ENCODE peak calls at places on chromosomes 4 and X, in ten cellular contexts. A, E, I, S, M, G, Q, X, C and L are unnamed samples.
A peak's percentile ranks its signal among the peaks of the same experiment; 100 is the strongest.

GRCh38 chr4:173835863-173836262 is 305.8 kb upstream of the HAND2 start:
- DNase-seq in A (peak; percentile 3), E (no peak), I (no peak), S (no peak), M (peak; percentile 74), G (no peak), Q (peak; percentile 33), X (no peak), C (peak; percentile 70), L (peak; percentile 33)

GRCh38 chr4:82739292-82740190 is 59.1 kb downstream of the SCD5 start:
- DNase-seq in A (no peak), E (peak; percentile 7), I (peak; percentile 65), S (peak; percentile 58), M (peak; percentile 80), G (no peak), Q (peak; percentile 65), X (peak; percentile 62), C (peak; percentile 66), L (peak; percentile 53)

GRCh38 chr4:41245983-41246382 is 10.7 kb upstream of the UCHL1 start:
- DNase-seq in A (no peak), E (no peak), I (no peak), S (no peak), M (no peak), G (no peak), Q (no peak), X (no peak), C (no peak), L (no peak)

GRCh38 chr4:8772499-8773123 is 99.0 kb downstream of the HMX1 start:
- DNase-seq in A (no peak), E (no peak), I (no peak), S (no peak), M (no peak), G (no peak), Q (peak; percentile 9), X (no peak), C (no peak), L (no peak)

GRCh38 chr4:178556796-178557195 is 1114.6 kb upstream of the AGA start:
- DNase-seq in A (no peak), E (no peak), I (no peak), S (peak; percentile 21), M (no peak), G (no peak), Q (no peak), X (no peak), C (no peak), L (no peak)

GRCh38 chrX:39854772-39855747 is 242.7 kb downstream of the BCOR start:
- DNase-seq in A (no peak), E (peak; percentile 86), I (no peak), S (no peak), M (no peak), G (no peak), Q (no peak), X (peak; percentile 72), C (no peak), L (no peak)

GRCh38 chr4:26152051-26152450 is 168.8 kb upstream of the RBPJ start:
- DNase-seq in A (no peak), E (no peak), I (no peak), S (no peak), M (no peak), G (no peak), Q (no peak), X (no peak), C (no peak), L (no peak)

GRCh38 chr4:119739796-119740195 is 111.2 kb upstream of the PDE5A start:
- DNase-seq in A (no peak), E (no peak), I (no peak), S (no peak), M (no peak), G (no peak), Q (no peak), X (no peak), C (no peak), L (no peak)

GRCh38 chrX:120120223-120120622 is 4.5 kb upstream of the RHOXF1 start:
- DNase-seq in A (no peak), E (no peak), I (no peak), S (no peak), M (no peak), G (no peak), Q (peak; percentile 51), X (no peak), C (no peak), L (peak; percentile 62)

GRCh38 chr4:76208005-76208765 is 5.4 kb downstream of the SCARB2 start:
- DNase-seq in A (peak; percentile 85), E (no peak), I (peak; percentile 78), S (peak; percentile 85), M (no peak), G (peak; percentile 41), Q (peak; percentile 88), X (no peak), C (peak; percentile 95), L (peak; percentile 80)

GRCh38 chr4:128427832-128428366 is 140.3 kb upstream of the PGRMC2 start:
- DNase-seq in A (peak; percentile 81), E (no peak), I (peak; percentile 65), S (peak; percentile 66), M (no peak), G (no peak), Q (peak; percentile 62), X (peak; percentile 59), C (peak; percentile 83), L (peak; percentile 25)

GRCh38 chrX:11756354-11757318 is 1.4 kb upstream of the MSL3 start:
- DNase-seq in A (no peak), E (no peak), I (no peak), S (no peak), M (no peak), G (no peak), Q (no peak), X (no peak), C (peak; percentile 58), L (peak; percentile 44)

GRCh38 chr4:610411-611261 is 14.7 kb upstream of the PDE6B start:
- DNase-seq in A (peak; percentile 87), E (no peak), I (no peak), S (no peak), M (no peak), G (no peak), Q (no peak), X (no peak), C (peak; percentile 63), L (peak; percentile 87)

GRCh38 chrX:126847143-126847542 is 27.6 kb downstream of the PRR32 start:
- DNase-seq in A (no peak), E (no peak), I (no peak), S (no peak), M (peak; percentile 10), G (no peak), Q (no peak), X (no peak), C (no peak), L (no peak)

GRCh38 chr4:163447481-163447880 is 26.1 kb downstream of the TKTL2 start:
- DNase-seq in A (no peak), E (no peak), I (no peak), S (no peak), M (no peak), G (no peak), Q (no peak), X (no peak), C (no peak), L (no peak)

GRCh38 chrX:103517246-103517645 is 2.0 kb downstream of the RAB40A start:
- DNase-seq in A (peak; percentile 70), E (no peak), I (no peak), S (no peak), M (no peak), G (no peak), Q (no peak), X (no peak), C (peak; percentile 58), L (no peak)

GRCh38 chrX:2897311-2897689 is 31.8 kb downstream of the ARSD start:
- DNase-seq in A (no peak), E (no peak), I (no peak), S (no peak), M (peak; percentile 12), G (no peak), Q (no peak), X (no peak), C (no peak), L (no peak)

GRCh38 chrX:102833136-102833535 is 103.9 kb upstream of the RAB40AL start:
- DNase-seq in A (no peak), E (no peak), I (no peak), S (no peak), M (no peak), G (no peak), Q (no peak), X (no peak), C (peak; percentile 62), L (no peak)

GRCh38 chr4:189001971-189002450 is 862.8 kb downstream of the TRIML1 start:
- DNase-seq in A (no peak), E (no peak), I (no peak), S (no peak), M (no peak), G (no peak), Q (no peak), X (no peak), C (no peak), L (no peak)

GRCh38 chrX:27966492-27966891 is 14.8 kb downstream of the DCAF8L1 start:
- DNase-seq in A (peak; percentile 29), E (no peak), I (no peak), S (no peak), M (no peak), G (no peak), Q (no peak), X (no peak), C (no peak), L (no peak)

GRCh38 chr4:7037425-7037824 is 5.7 kb upstream of the TADA2B start:
- DNase-seq in A (no peak), E (no peak), I (no peak), S (peak; percentile 37), M (no peak), G (no peak), Q (no peak), X (no peak), C (no peak), L (no peak)

GRCh38 chr4:184384810-184385557 is 89.4 kb downstream of the IRF2 start:
- DNase-seq in A (peak; percentile 72), E (no peak), I (no peak), S (no peak), M (no peak), G (no peak), Q (no peak), X (peak; percentile 81), C (no peak), L (no peak)
- H3K4me3 ChIP-seq in A (no peak overlapping the region), E (no peak overlapping the region), I (no peak overlapping the region), S (peak overlapping the region; percentile 48), M (no peak overlapping the region), G (peak overlapping the region; percentile 69), Q (no peak overlapping the region), X (peak overlapping the region; percentile 38), C (peak overlapping the region; percentile 75), L (no peak overlapping the region)

GRCh38 chr4:153407906-153408305 is 58.3 kb upstream of the TMEM131L start:
- DNase-seq in A (no peak), E (no peak), I (no peak), S (no peak), M (no peak), G (no peak), Q (no peak), X (no peak), C (no peak), L (no peak)
- H3K36me3 ChIP-seq in A (peaks cover 3% of the 10 kb centered on the region), E (no peaks in the 10 kb centered on the region), I (no peaks in the 10 kb centered on the region), S (no peaks in the 10 kb centered on the region), M (no peaks in the 10 kb centered on the region), G (no peaks in the 10 kb centered on the region), Q (no peaks in the 10 kb centered on the region), X (no peaks in the 10 kb centered on the region), C (no peaks in the 10 kb centered on the region), L (no peaks in the 10 kb centered on the region)

GRCh38 chr4:81058621-81059020 is 28.1 kb downstream of the BMP3 start:
- DNase-seq in A (no peak), E (no peak), I (no peak), S (no peak), M (no peak), G (no peak), Q (no peak), X (no peak), C (no peak), L (no peak)
- H3K4me3 ChIP-seq in A (no peak overlapping the region), E (no peak overlapping the region), I (no peak overlapping the region), S (no peak overlapping the region), M (no peak overlapping the region), G (no peak overlapping the region), Q (no peak overlapping the region), X (no peak overlapping the region), C (no peak overlapping the region), L (no peak overlapping the region)

GRCh38 chr4:80069108-80069836 is 3.8 kb downstream of the ANTXR2 start:
- DNase-seq in A (no peak), E (no peak), I (no peak), S (no peak), M (no peak), G (no peak), Q (no peak), X (no peak), C (peak; percentile 60), L (no peak)
- H3K36me3 ChIP-seq in A (peaks cover 31% of the 10 kb centered on the region), E (no peaks in the 10 kb centered on the region), I (no peaks in the 10 kb centered on the region), S (no peaks in the 10 kb centered on the region), M (peaks cover 21% of the 10 kb centered on the region), G (peaks cover 12% of the 10 kb centered on the region), Q (no peaks in the 10 kb centered on the region), X (no peaks in the 10 kb centered on the region), C (peaks cover 35% of the 10 kb centered on the region), L (peaks cover 3% of the 10 kb centered on the region)